ENCODE peak calls at places on chromosomes 6 and 20, in four cellular contexts. J, Q, D and G are unnamed samples.
A peak's percentile ranks its signal among the peaks of the same experiment; 100 is the strongest.

GRCh38 chr20:17605131-17605660 is 35.3 kb downstream of the DSTN start:
- DNase-seq in Q (no peak), J (no peak), D (no peak), G (no peak)

GRCh38 chr20:34581341-34582189 is 23.0 kb downstream of the MAP1LC3A start:
- DNase-seq in J (no peak), Q (no peak), D (no peak), G (peak; percentile 64)

GRCh38 chr6:30238178-30238795 is 25.1 kb upstream of the TRIM26 start:
- DNase-seq in J (no peak), Q (no peak), D (peak; percentile 35), G (no peak)

GRCh38 chr6:109521100-109521499 is 38.1 kb upstream of the ZBTB24 start:
- DNase-seq in J (no peak), Q (no peak), D (no peak), G (no peak)

GRCh38 chr20:50624351-50625016 is 66.9 kb downstream of the RIPOR3 start:
- DNase-seq in Q (no peak), J (no peak), D (no peak), G (no peak)

GRCh38 chr20:8515810-8516435 is 383.9 kb downstream of the PLCB1 start:
- DNase-seq in J (no peak), Q (no peak), D (no peak), G (no peak)

GRCh38 chr20:23399568-23400241 is 21.6 kb downstream of the NAPB start:
- DNase-seq in D (no peak), J (no peak), Q (no peak), G (no peak)

GRCh38 chr6:31826793-31827285 is 699 bp upstream of the HSPA1B start:
- DNase-seq in D (peak; percentile 86), J (peak; percentile 87), Q (peak; percentile 84), G (no peak)

GRCh38 chr6:169722362-169723199 is 1.7 kb downstream of the PHF10 start:
- DNase-seq in D (peak; percentile 66), J (peak; percentile 33), Q (peak; percentile 39), G (no peak)

GRCh38 chr6:160996316-160996715 is 4.7 kb downstream of the MAP3K4 start:
- DNase-seq in J (no peak), Q (no peak), D (no peak), G (no peak)

GRCh38 chr6:135230702-135231468 is 49.8 kb downstream of the MYB start:
- DNase-seq in J (no peak), Q (no peak), D (no peak), G (no peak)

GRCh38 chr6:34973547-34974248 is 84.6 kb downstream of the ANKS1A start:
- DNase-seq in Q (no peak), D (no peak), J (no peak), G (no peak)

GRCh38 chr6:140441256-140441655 is 1066.8 kb upstream of the CITED2 start:
- DNase-seq in Q (peak; percentile 32), J (peak; percentile 25), D (peak; percentile 82), G (peak; percentile 66)

GRCh38 chr6:35663001-35663400 is 25.7 kb downstream of the FKBP5 start:
- DNase-seq in D (no peak), J (no peak), Q (no peak), G (no peak)

GRCh38 chr6:43698584-43699349 is 11.2 kb upstream of the MRPS18A start:
- DNase-seq in Q (peak; percentile 67), J (peak; percentile 76), D (peak; percentile 63), G (peak; percentile 69)

GRCh38 chr6:13282393-13283069 is 45.8 kb downstream of the TBC1D7 start:
- DNase-seq in Q (no peak), J (no peak), D (no peak), G (no peak)

GRCh38 chr6:36955671-36956070 is 1.1 kb downstream of the PI16 start:
- DNase-seq in D (no peak), Q (no peak), J (no peak), G (no peak)

GRCh38 chr6:13717787-13718458 is 6.3 kb upstream of the RANBP9 start:
- DNase-seq in J (no peak), D (no peak), Q (no peak), G (no peak)

GRCh38 chr6:13813011-13813410 is 1.3 kb downstream of the MCUR1 start:
- DNase-seq in D (no peak), Q (no peak), J (no peak), G (no peak)

GRCh38 chr6:10382728-10383127 is 32.1 kb downstream of the TFAP2A start:
- DNase-seq in D (no peak), J (no peak), Q (no peak), G (no peak)

GRCh38 chr20:23157741-23158140 is 71.6 kb upstream of the CD93 start:
- DNase-seq in D (no peak), J (no peak), Q (no peak), G (no peak)

GRCh38 chr6:88135578-88136114 is 30.5 kb downstream of the CNR1 start:
- DNase-seq in Q (no peak), J (no peak), D (no peak), G (no peak)

GRCh38 chr20:8386991-8387390 is 254.9 kb downstream of the PLCB1 start:
- DNase-seq in Q (no peak), J (no peak), D (no peak), G (no peak)

GRCh38 chr20:15916623-15917022 is 656.6 kb downstream of the KIF16B start:
- DNase-seq in D (no peak), J (no peak), Q (no peak), G (no peak)

GRCh38 chr20:2688041-2688591 is 4.5 kb upstream of the EBF4 start:
- DNase-seq in D (no peak), Q (peak; percentile 52), J (peak; percentile 34), G (no peak)

GRCh38 chr20:63835031-63835858 is 4.2 kb upstream of the ZBTB46 start:
- DNase-seq in Q (peak; percentile 87), D (peak; percentile 94), J (peak; percentile 87), G (peak; percentile 95)

GRCh38 chr6:168828800-168829199 is 387.8 kb downstream of the SMOC2 start:
- DNase-seq in Q (no peak), D (no peak), J (no peak), G (no peak)

GRCh38 chr6:474454-475185 is 83.1 kb downstream of the IRF4 start:
- DNase-seq in D (no peak), J (no peak), Q (no peak), G (no peak)

GRCh38 chr6:166601956-166602355 is 15.5 kb upstream of the RAMACL start:
- DNase-seq in J (no peak), D (no peak), Q (no peak), G (no peak)

DNA sequence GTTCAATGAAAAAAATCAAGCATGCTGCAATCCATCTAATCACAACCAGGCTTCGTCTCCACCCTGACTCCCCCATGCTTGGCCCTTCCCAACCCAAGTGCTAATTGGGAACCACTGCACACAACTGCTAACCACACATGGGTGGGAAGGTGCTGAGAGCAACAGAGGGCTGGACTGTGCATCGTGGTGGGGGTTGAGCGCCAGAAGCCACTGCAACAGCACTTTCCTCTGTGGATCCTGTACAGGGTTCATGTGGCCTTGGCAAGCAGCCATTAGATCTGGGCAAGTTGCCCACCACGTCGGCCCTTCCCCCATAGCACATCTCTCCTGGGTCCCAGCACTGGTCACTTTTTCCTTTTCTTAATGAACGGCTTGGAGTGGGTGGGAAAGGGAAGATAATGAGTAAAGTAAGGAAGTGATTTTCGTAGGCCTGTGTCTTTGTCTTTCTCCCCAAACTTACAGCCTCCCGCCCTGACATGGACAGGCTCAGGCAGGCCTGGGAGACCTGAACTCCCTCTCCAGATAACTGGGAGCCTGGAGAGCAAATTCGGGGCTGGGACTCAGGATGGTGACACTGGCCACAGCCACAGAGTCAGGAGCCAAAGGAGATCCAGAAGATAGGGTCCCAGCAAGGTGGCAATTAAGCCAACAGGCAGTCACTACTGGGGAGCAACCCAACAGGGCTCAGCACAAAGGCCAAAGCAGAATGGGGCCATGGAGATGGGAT is 34.4 kb upstream of the MRPS10 start:
- DNase-seq in Q (peak; percentile 84), J (peak; percentile 62), D (peak; percentile 81), G (no peak)
- H3K27ac ChIP-seq in Q (peak overlapping the region; percentile 88), J (peak overlapping the region; percentile 53), D (no peak overlapping the region), G (peak overlapping the region; percentile 27)

DNA sequence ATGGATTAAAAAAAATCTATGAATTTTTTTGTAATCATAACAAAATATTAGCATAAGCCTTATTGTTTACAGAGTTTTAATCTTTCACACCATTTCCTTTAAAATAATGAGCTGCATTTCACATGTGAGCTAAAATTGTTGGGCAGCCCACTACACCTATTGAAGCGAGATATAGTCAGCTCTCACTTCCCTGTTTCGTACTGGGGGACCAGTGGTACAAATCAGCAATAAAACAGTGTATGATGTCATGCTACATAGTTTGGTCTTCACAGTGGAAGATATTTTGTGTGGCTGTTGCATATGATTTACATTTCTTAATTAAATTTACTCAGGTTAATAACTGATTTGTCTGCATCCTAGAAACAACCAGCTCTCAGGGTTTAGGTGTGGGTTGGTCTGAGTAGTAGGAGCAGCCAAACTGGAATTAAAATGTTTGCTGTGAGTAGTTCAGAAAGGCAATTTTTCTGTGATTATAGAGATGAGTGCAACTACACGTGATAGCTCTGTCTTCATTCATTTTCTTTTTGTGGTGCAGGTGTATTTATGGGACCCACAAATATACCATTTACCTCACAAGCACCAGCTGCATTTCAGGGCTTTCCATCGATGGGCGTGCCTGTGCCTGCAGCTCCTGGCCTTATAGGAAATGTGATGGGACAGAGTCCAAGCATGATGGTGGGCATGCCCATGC is 99.3 kb downstream of the B3GAT2 start:
- DNase-seq in Q (no peak), D (no peak), J (no peak), G (no peak)
- H3K36me3 ChIP-seq in Q (peaks cover 68% of the 10 kb centered on the region), D (no peaks in the 10 kb centered on the region), J (peaks cover 49% of the 10 kb centered on the region), G (peaks cover 34% of the 10 kb centered on the region)

GRCh38 chr6:152094992-152095592 is 287.6 kb downstream of the ESR1 start:
- DNase-seq in J (peak; percentile 84), D (peak; percentile 95), Q (peak; percentile 61), G (peak; percentile 83)
- H3K4me1 ChIP-seq in J (peaks cover 57% of the 10 kb centered on the region), D (peaks cover 14% of the 10 kb centered on the region), Q (peaks cover 42% of the 10 kb centered on the region), G (peaks cover 26% of the 10 kb centered on the region)

GRCh38 chr6:130810307-130811030 is 16.7 kb upstream of the SMLR1 start:
- DNase-seq in Q (no peak), J (no peak), D (no peak), G (no peak)
- H3K27ac ChIP-seq in Q (no peak overlapping the region), J (no peak overlapping the region), D (no peak overlapping the region), G (no peak overlapping the region)